ENCODE peak calls at places on chromosomes 7 and 10, in eight cellular contexts. One of them, this sample, is unnamed.

GRCh38 chr10:49280001-49280408 is 19.0 kb upstream of the C10orf71 start:
- DNase-seq in SW480: no peak
- DNase-seq in HEK293T: no peak
- DNase-seq in activated CD4-positive, alpha-beta T cell treated with anti-CD3 and anti-CD28 coated beads, Interleukin-2, amount 50 U/mL, for 4 hours: no peak
- DNase-seq in EH: peak
- DNase-seq in effector CD4-positive, alpha-beta T cell: no peak
- DNase-seq in mammary epithelial cell: peak
- DNase-seq in HFF-Myc: peak
- DNase-seq in this sample: no peak

GRCh38 chr10:70433581-70434280 is 7.8 kb downstream of the NODAL start:
- DNase-seq in effector CD4-positive, alpha-beta T cell: no peak
- DNase-seq in activated CD4-positive, alpha-beta T cell treated with anti-CD3 and anti-CD28 coated beads, Interleukin-2, amount 50 U/mL, for 4 hours: no peak
- DNase-seq in mammary epithelial cell: no peak
- DNase-seq in HFF-Myc: no peak
- DNase-seq in SW480: no peak
- DNase-seq in HEK293T: no peak
- DNase-seq in EH: peak
- DNase-seq in this sample: no peak

GRCh38 chr10:84665883-84666463 is 337.6 kb downstream of the CCSER2 start:
- DNase-seq in effector CD4-positive, alpha-beta T cell: no peak
- DNase-seq in HEK293T: peak
- DNase-seq in HFF-Myc: no peak
- DNase-seq in SW480: peak
- DNase-seq in EH: no peak
- DNase-seq in activated CD4-positive, alpha-beta T cell treated with anti-CD3 and anti-CD28 coated beads, Interleukin-2, amount 50 U/mL, for 4 hours: no peak
- DNase-seq in mammary epithelial cell: peak
- DNase-seq in this sample: no peak

GRCh38 chr7:15845868-15846267 is 159.4 kb upstream of the MEOX2 start:
- DNase-seq in HFF-Myc: no peak
- DNase-seq in SW480: no peak
- DNase-seq in mammary epithelial cell: no peak
- DNase-seq in activated CD4-positive, alpha-beta T cell treated with anti-CD3 and anti-CD28 coated beads, Interleukin-2, amount 50 U/mL, for 4 hours: no peak
- DNase-seq in HEK293T: no peak
- DNase-seq in effector CD4-positive, alpha-beta T cell: no peak
- DNase-seq in EH: no peak
- DNase-seq in this sample: no peak

GRCh38 chr7:133358728-133359127 is 105.8 kb downstream of the EXOC4 start:
- DNase-seq in effector CD4-positive, alpha-beta T cell: no peak
- DNase-seq in HEK293T: no peak
- DNase-seq in mammary epithelial cell: no peak
- DNase-seq in SW480: no peak
- DNase-seq in activated CD4-positive, alpha-beta T cell treated with anti-CD3 and anti-CD28 coated beads, Interleukin-2, amount 50 U/mL, for 4 hours: no peak
- DNase-seq in EH: peak
- DNase-seq in HFF-Myc: no peak
- DNase-seq in this sample: no peak

GRCh38 chr7:23907012-23907411 is 197.0 kb downstream of the STK31 start:
- DNase-seq in activated CD4-positive, alpha-beta T cell treated with anti-CD3 and anti-CD28 coated beads, Interleukin-2, amount 50 U/mL, for 4 hours: no peak
- DNase-seq in HEK293T: no peak
- DNase-seq in EH: no peak
- DNase-seq in SW480: no peak
- DNase-seq in mammary epithelial cell: peak
- DNase-seq in HFF-Myc: no peak
- DNase-seq in effector CD4-positive, alpha-beta T cell: no peak
- DNase-seq in this sample: no peak

GRCh38 chr10:121127151-121127906 is 276.2 kb downstream of the WDR11 start:
- DNase-seq in effector CD4-positive, alpha-beta T cell: no peak
- DNase-seq in EH: no peak
- DNase-seq in HFF-Myc: no peak
- DNase-seq in mammary epithelial cell: no peak
- DNase-seq in activated CD4-positive, alpha-beta T cell treated with anti-CD3 and anti-CD28 coated beads, Interleukin-2, amount 50 U/mL, for 4 hours: no peak
- DNase-seq in SW480: no peak
- DNase-seq in HEK293T: no peak
- DNase-seq in this sample: no peak

GRCh38 chr7:97499204-97499603 is 232.7 kb upstream of the TAC1 start:
- DNase-seq in SW480: peak
- DNase-seq in EH: no peak
- DNase-seq in activated CD4-positive, alpha-beta T cell treated with anti-CD3 and anti-CD28 coated beads, Interleukin-2, amount 50 U/mL, for 4 hours: no peak
- DNase-seq in effector CD4-positive, alpha-beta T cell: no peak
- DNase-seq in HFF-Myc: no peak
- DNase-seq in mammary epithelial cell: peak
- DNase-seq in HEK293T: peak
- DNase-seq in this sample: no peak

GRCh38 chr7:95715274-95715673 is 57.1 kb upstream of the DYNC1I1 start:
- DNase-seq in SW480: no peak
- DNase-seq in effector CD4-positive, alpha-beta T cell: no peak
- DNase-seq in EH: no peak
- DNase-seq in HFF-Myc: no peak
- DNase-seq in HEK293T: no peak
- DNase-seq in mammary epithelial cell: no peak
- DNase-seq in activated CD4-positive, alpha-beta T cell treated with anti-CD3 and anti-CD28 coated beads, Interleukin-2, amount 50 U/mL, for 4 hours: no peak
- DNase-seq in this sample: no peak

GRCh38 chr7:112023282-112023681 is 182.9 kb downstream of the DOCK4 start:
- DNase-seq in mammary epithelial cell: no peak
- DNase-seq in SW480: no peak
- DNase-seq in activated CD4-positive, alpha-beta T cell treated with anti-CD3 and anti-CD28 coated beads, Interleukin-2, amount 50 U/mL, for 4 hours: no peak
- DNase-seq in effector CD4-positive, alpha-beta T cell: no peak
- DNase-seq in EH: no peak
- DNase-seq in HEK293T: no peak
- DNase-seq in HFF-Myc: no peak
- DNase-seq in this sample: no peak

GRCh38 chr7:17234398-17235021 is 63.9 kb upstream of the AHR start:
- DNase-seq in HEK293T: no peak
- DNase-seq in activated CD4-positive, alpha-beta T cell treated with anti-CD3 and anti-CD28 coated beads, Interleukin-2, amount 50 U/mL, for 4 hours: peak
- DNase-seq in SW480: peak
- DNase-seq in EH: peak
- DNase-seq in mammary epithelial cell: peak
- DNase-seq in effector CD4-positive, alpha-beta T cell: peak
- DNase-seq in HFF-Myc: peak
- DNase-seq in this sample: peak